ENCODE peak calls at places on chromosomes 1 and 21, in four cellular contexts. W is lung, J is fibroblast of mammary gland, H is heart left ventricle. Z is an unnamed sample.

GRCh38 chr1:167463856-167464565 is 54.3 kb downstream of the CD247 start:
- DNase-seq in W (no peak), J (no peak), H (no peak), Z (no peak)

GRCh38 chr1:48741380-48741779 is 35.3 kb downstream of the BEND5 start:
- DNase-seq in W (no peak), J (no peak), H (no peak), Z (no peak)

GRCh38 chr1:174712541-174712940 is 264.8 kb downstream of the GPR52 start:
- DNase-seq in W (no peak), J (no peak), H (no peak), Z (no peak)

GRCh38 chr1:32351859-32352745 is 10.2 kb downstream of the FAM229A start:
- DNase-seq in W (peak), J (peak), H (peak), Z (peak)

GRCh38 chr1:9439074-9439761 is 100.0 kb upstream of the SLC25A33 start:
- DNase-seq in W (no peak), J (peak), H (no peak), Z (peak)

GRCh38 chr21:45873418-45873817 is 108.2 kb upstream of the COL6A1 start:
- DNase-seq in W (no peak), J (no peak), H (no peak), Z (no peak)

GRCh38 chr1:147627435-147628110 is 42.8 kb downstream of the ACP6 start:
- DNase-seq in W (peak), J (peak), H (peak), Z (peak)

GRCh38 chr1:5200006-5200405 is 545.6 kb downstream of the AJAP1 start:
- DNase-seq in W (no peak), J (no peak), H (no peak), Z (no peak)

DNA sequence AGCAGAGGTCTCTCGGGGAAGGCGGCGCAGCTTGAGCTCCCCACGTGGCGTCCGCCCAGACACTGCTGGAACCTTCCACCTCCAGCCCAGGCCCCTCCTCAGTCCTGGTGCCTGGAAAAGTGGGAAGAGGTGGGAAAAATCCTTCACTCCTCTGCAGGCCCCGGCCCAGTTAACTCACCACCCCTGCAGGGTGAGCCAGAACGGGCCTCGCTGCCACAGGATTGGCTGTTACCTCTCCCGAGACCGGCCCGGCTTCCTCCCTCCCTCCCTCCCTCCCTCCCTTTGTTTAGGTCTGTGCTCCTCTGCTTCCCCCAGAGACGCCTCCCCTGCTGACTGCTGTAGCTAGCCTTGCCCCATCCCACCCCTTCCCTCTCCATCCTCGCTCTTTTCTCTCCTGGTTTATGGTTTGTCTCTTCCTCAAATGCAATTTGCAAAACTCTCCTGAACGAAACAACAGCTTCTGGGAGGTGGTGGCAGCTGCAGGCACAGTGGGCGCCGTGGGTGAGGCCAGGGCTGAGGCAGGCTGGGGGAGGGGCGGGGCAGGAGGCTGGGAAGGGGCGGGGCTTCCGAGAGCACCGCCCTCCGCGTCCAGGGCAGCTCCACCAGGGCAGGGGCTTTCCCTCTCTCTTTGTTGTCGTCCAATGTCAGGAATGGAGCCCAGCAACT is 6.5 kb downstream of the CAPN9 start:
- DNase-seq in W (no peak), J (no peak), H (peak), Z (peak)
- H3K4me3 ChIP-seq in W (no peak), J (no peak), H (no peak), Z (no peak)

GRCh38 chr1:54361342-54361741 is 44.9 kb downstream of the SSBP3 start:
- DNase-seq in W (no peak), J (no peak), H (no peak), Z (no peak)
- TF ChIP-seq CTCF in W (no peak), J (peak), H (no peak), Z (no peak)

GRCh38 chr1:200873116-200873670 is 412 bp downstream of the GPR25 start:
- DNase-seq in W (peak), J (no peak), H (no peak), Z (no peak)

GRCh38 chr1:200869753-200870391 is 2.9 kb upstream of the GPR25 start:
- DNase-seq in W (no peak), J (no peak), H (no peak), Z (no peak)

GRCh38 chr1:200874694-200875093 is 1.9 kb downstream of the GPR25 start:
- DNase-seq in W (peak), J (no peak), H (no peak), Z (no peak)

GRCh38 chr1:200873671-200874397 is 1.1 kb downstream of the GPR25 start:
- DNase-seq in W (peak), J (no peak), H (no peak), Z (no peak)

GRCh38 chr1:200872446-200873115 is at the start of gene GPR25:
- DNase-seq in W (no peak), J (no peak), H (no peak), Z (no peak)
- H3K4me3 ChIP-seq in W (peak), J (no peak), H (peak), Z (no peak)

DNA sequence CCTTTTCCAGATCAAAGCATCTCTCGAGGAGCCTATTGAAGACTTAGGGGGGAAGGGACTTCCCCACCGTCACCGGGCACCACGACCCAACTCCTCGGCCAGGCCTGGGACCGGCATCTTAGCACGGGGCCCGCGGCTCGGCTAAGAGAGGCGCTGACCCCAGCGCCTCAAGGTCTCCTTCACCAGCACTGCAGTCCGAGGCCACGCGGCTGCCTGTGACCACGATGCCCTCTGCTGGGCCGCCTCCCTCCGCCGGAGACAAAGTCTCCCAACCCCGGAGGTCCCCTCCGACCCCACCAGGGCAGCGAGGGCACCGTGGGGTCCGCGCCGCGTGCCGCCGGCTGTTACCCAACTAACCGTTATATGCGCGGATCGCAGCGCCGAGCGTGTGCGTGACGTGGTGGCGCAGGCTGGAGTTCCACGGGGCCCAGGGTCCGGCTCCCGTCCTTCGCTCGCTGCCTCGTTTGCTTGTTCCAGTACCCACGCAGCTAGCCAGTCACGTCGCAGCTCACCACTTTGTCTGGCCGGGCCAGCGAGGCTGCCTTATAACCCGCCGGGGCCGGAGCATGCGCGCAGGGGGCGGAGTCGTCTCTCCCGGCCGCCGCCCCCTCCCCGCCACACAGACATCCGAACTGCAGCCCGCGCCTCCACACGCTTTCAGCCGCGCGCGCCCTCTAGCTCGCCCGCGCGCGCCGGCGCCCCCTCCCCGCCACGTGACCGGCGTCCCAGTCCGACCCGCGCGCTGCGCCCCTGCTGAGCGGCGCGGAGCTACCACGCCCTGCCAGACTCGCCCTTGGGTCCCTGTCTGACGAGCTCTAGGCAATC is at the start of gene SLC16A1:
- DNase-seq in W (peak), J (peak), H (peak), Z (peak)
- TF ChIP-seq CTCF in W (peak), J (no peak), H (peak), Z (peak)

GRCh38 chr21:27269646-27270045 is 302.8 kb upstream of the ADAMTS5 start:
- DNase-seq in W (no peak), J (peak), H (no peak), Z (peak)

GRCh38 chr21:27277122-27277521 is 310.2 kb upstream of the ADAMTS5 start:
- DNase-seq in W (no peak), J (no peak), H (no peak), Z (peak)

GRCh38 chr21:27275294-27275927 is 308.5 kb upstream of the ADAMTS5 start:
- DNase-seq in W (no peak), J (peak), H (no peak), Z (peak)
- H3K4me3 ChIP-seq in W (no peak), J (no peak), H (no peak), Z (no peak)

GRCh38 chr1:101652476-101652875 is 344.2 kb downstream of the OLFM3 start:
- DNase-seq in W (no peak), J (no peak), H (no peak), Z (no peak)

DNA sequence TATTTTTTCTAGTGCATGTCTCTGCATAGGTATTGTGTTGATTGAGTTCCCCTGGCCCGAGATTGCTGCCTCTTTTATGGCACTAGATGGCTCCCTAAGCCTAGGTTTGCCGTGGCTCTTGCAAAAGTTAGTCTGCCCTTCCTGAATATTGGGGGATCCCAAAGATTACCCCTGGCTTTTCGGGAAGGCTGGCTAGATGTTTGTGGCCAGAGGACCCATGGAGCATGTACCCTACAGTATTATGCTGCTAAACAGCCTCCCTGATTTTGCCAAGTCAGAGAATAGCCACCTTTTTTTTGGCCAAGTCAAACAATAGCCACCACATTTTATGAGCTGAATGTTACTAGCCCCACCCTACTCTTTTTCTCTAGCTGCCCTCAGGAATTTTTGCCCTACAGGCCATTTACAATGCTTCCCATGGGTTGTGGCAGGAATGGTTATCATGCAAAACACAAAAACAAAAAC is 343.2 kb downstream of the OLFM3 start:
- DNase-seq in W (no peak), J (peak), H (no peak), Z (peak)
- TF ChIP-seq CTCF in W (no peak), J (peak), H (no peak), Z (peak)

GRCh38 chr1:44811234-44811633 is 2.9 kb downstream of the BTBD19 start:
- DNase-seq in W (no peak), J (no peak), H (no peak), Z (no peak)

GRCh38 chr1:44808063-44808937 is at the start of gene BTBD19:
- DNase-seq in W (peak), J (peak), H (peak), Z (peak)

GRCh38 chr1:44810101-44810761 is 1.9 kb downstream of the BTBD19 start:
- DNase-seq in W (peak), J (no peak), H (peak), Z (no peak)

GRCh38 chr1:44807364-44808062 is 362 bp upstream of the DYNLT4 start:
- DNase-seq in W (peak), J (peak), H (peak), Z (peak)

GRCh38 chr1:44808938-44809917 is 905 bp downstream of the BTBD19 start:
- DNase-seq in W (peak), J (peak), H (peak), Z (peak)
- H3K4me3 ChIP-seq in W (no peak), J (peak), H (peak), Z (peak)

DNA sequence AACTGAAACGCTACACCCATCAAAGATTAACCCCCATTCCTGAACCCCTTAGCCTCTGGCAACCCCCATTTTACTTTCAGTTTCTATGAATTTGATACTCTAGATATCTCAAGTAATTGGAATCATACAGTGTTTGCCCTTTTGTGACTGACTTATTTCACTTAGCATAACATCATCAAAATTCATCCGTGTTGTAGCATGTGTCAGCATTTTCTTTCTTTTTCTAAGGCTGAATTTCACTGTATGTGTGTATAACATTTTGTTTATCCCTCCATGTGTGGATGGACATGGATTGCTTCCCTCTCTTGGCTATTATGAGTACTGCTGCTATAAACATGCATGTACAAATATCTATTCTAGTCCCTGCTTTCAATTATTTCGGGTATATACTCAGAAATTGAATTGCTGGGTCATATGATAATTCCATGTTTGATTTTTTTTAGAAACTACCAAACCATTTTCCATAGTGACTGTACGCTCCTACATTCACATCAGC is 97.3 kb downstream of the MAP3K21 start:
- DNase-seq in W (no peak), J (peak), H (no peak), Z (peak)
- TF ChIP-seq CTCF in W (no peak), J (peak), H (no peak), Z (peak)

DNA sequence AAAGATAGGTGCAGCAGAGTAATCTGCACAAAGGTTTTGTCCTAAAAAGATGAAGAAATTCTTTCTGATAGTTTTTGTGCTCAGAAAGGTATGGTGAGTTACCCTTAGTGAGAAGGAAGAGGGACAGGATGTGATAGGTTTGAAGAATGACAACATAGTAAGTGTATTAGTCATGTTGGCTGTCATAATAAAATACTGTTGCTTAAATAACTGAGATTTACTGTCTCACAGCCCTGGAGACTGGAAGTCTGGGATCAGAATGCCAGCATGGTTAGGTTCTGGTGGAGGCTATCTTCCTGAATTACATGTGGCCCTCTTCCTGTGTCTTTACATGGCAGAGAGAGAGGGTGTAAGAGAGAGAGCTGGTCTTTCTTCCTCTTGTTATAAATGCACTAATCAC is 965.2 kb downstream of the TTLL7 start:
- DNase-seq in W (no peak), J (peak), H (no peak), Z (peak)
- H3K4me3 ChIP-seq in W (no peak), J (no peak), H (no peak), Z (no peak)

GRCh38 chr1:237672748-237673147 is 218.0 kb downstream of the ZP4 start:
- DNase-seq in W (no peak), J (no peak), H (no peak), Z (no peak)
- TF ChIP-seq CTCF in W (no peak), J (no peak), H (no peak), Z (no peak)

Z was measured in fibroblast of pulmonary artery.